ENCODE peak calls at places on chromosomes 4 and X, in four cellular contexts. Z, Y, L and X are unnamed samples.

GRCh38 chr4:7434766-7435150 is at the start of gene PSAPL1:
- DNase-seq in Z (no peak), Y (peak; percentile 44), L (no peak), X (peak; percentile 3)

GRCh38 chr4:89823416-89823815 is 13.5 kb downstream of the SNCA start:
- DNase-seq in Z (peak; percentile 70), Y (no peak), L (no peak), X (peak; percentile 11)

GRCh38 chr4:158209825-158210807 is at the start of gene TMEM144:
- DNase-seq in Z (peak; percentile 93), Y (peak; percentile 58), L (no peak), X (peak; percentile 85)

GRCh38 chr4:89293299-89293698 is 14.3 kb downstream of the GPRIN3 start:
- DNase-seq in Z (no peak), Y (no peak), L (no peak), X (no peak)

GRCh38 chr4:58475097-58475496 is 1364.9 kb upstream of the IGFBP7 start:
- DNase-seq in Z (no peak), Y (no peak), L (no peak), X (no peak)

GRCh38 chrX:71217298-71217697 is 5.7 kb upstream of the GJB1 start:
- DNase-seq in Z (no peak), Y (no peak), L (no peak), X (no peak)

GRCh38 chr4:70183168-70183939 is 12.2 kb upstream of the ODAM start:
- DNase-seq in Z (peak; percentile 53), Y (peak; percentile 23), L (no peak), X (peak; percentile 48)

GRCh38 chrX:30618160-30618765 is 35.0 kb upstream of the GK start:
- DNase-seq in Z (no peak), Y (no peak), L (no peak), X (no peak)

GRCh38 chr4:112073201-112073600 is 72.1 kb upstream of the FAM241A start:
- DNase-seq in Z (no peak), Y (no peak), L (no peak), X (no peak)

GRCh38 chr4:79227896-79228295 is 98.0 kb downstream of the NAA11 start:
- DNase-seq in Z (no peak), Y (no peak), L (no peak), X (no peak)

GRCh38 chr4:27084685-27085356 is 224.2 kb downstream of the STIM2 start:
- DNase-seq in Z (peak; percentile 39), Y (peak; percentile 70), L (no peak), X (peak; percentile 2)

GRCh38 chrX:97898798-97899197 is 1015.1 kb downstream of the RPA4 start:
- DNase-seq in Z (peak; percentile 31), Y (no peak), L (no peak), X (peak; percentile 57)

GRCh38 chrX:139750390-139750789 is 42.4 kb upstream of the MCF2 start:
- DNase-seq in Z (no peak), Y (no peak), L (no peak), X (peak; percentile 2)

GRCh38 chrX:130402211-130402684 is 461 bp downstream of the RBMX2 start:
- DNase-seq in Z (peak; percentile 6), Y (no peak), L (no peak), X (no peak)

GRCh38 chr4:70761276-70761816 is 39.6 kb downstream of the RUFY3 start:
- DNase-seq in Z (no peak), Y (no peak), L (no peak), X (no peak)

GRCh38 chr4:95693594-95693993 is 144.8 kb upstream of the UNC5C start:
- DNase-seq in Z (peak; percentile 36), Y (no peak), L (no peak), X (peak; percentile 0)

GRCh38 chr4:47641755-47642154 is 156.7 kb downstream of the ATP10D start:
- DNase-seq in Z (no peak), Y (no peak), L (no peak), X (peak; percentile 37)

GRCh38 chrX:23643020-23643419 is 24.3 kb upstream of the PRDX4 start:
- DNase-seq in Z (no peak), Y (no peak), L (no peak), X (no peak)

DNA sequence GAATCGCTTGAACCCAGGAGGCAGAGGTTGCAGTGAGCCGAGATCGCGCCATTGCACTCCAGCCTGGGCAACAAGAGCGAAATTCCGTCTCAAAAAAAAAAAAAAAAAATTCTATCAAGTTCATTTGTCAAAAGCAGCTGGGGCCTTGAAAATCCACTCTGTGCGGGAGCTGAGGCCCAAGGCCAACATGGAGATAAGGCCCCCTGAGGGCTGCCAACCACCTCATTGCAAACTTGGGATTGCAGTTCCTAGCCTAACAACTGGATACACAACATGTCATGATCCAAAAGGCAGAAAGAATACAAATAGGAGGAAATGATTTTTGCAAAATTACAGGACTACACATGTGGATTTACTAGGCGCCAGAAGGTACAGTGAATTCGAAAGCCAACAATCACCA is 22.5 kb upstream of the PRDX4 start:
- DNase-seq in Z (no peak), Y (no peak), L (no peak), X (no peak)
- TF ChIP-seq FOS in Z (no peak), Y (no peak), L (no peak), X (no peak)

GRCh38 chrX:66007851-66008250 is 32.0 kb downstream of the VSIG4 start:
- DNase-seq in Z (no peak), Y (no peak), L (no peak), X (no peak)

GRCh38 chrX:66005832-66006449 is 33.9 kb downstream of the VSIG4 start:
- DNase-seq in Z (no peak), Y (no peak), L (no peak), X (no peak)

GRCh38 chrX:66004928-66005831 is 34.7 kb downstream of the VSIG4 start:
- DNase-seq in Z (no peak), Y (no peak), L (no peak), X (no peak)

GRCh38 chrX:66009231-66009845 is 30.5 kb downstream of the VSIG4 start:
- DNase-seq in Z (no peak), Y (no peak), L (no peak), X (no peak)

GRCh38 chrX:66008403-66008970 is 31.4 kb downstream of the VSIG4 start:
- DNase-seq in Z (no peak), Y (no peak), L (no peak), X (no peak)
- TF ChIP-seq FOS in Z (no peak), Y (no peak), L (no peak), X (no peak)

GRCh38 chrX:108198420-108198819 is 106.8 kb downstream of the ATG4A start:
- DNase-seq in Z (no peak), Y (no peak), L (no peak), X (no peak)

GRCh38 chrX:108199041-108199440 is 107.5 kb downstream of the ATG4A start:
- DNase-seq in Z (no peak), Y (no peak), L (no peak), X (no peak)

GRCh38 chrX:108203540-108203939 is 112.0 kb downstream of the ATG4A start:
- DNase-seq in Z (no peak), Y (no peak), L (no peak), X (no peak)

GRCh38 chrX:108199691-108200090 is 108.1 kb downstream of the ATG4A start:
- DNase-seq in Z (peak; percentile 44), Y (peak; percentile 16), L (no peak), X (peak; percentile 22)
- TF ChIP-seq FOS in Z (no peak), Y (no peak), L (no peak), X (no peak)

GRCh38 chr4:56082809-56083208 is 134.1 kb downstream of the CEP135 start:
- DNase-seq in Z (no peak), Y (no peak), L (no peak), X (no peak)

GRCh38 chr4:56077676-56078075 is 128.9 kb downstream of the CEP135 start:
- DNase-seq in Z (no peak), Y (no peak), L (no peak), X (no peak)

GRCh38 chr4:56080384-56080783 is 131.6 kb downstream of the CEP135 start:
- DNase-seq in Z (no peak), Y (no peak), L (no peak), X (no peak)

GRCh38 chr4:56084849-56085248 is 136.1 kb downstream of the CEP135 start:
- DNase-seq in Z (no peak), Y (no peak), L (no peak), X (no peak)

DNA sequence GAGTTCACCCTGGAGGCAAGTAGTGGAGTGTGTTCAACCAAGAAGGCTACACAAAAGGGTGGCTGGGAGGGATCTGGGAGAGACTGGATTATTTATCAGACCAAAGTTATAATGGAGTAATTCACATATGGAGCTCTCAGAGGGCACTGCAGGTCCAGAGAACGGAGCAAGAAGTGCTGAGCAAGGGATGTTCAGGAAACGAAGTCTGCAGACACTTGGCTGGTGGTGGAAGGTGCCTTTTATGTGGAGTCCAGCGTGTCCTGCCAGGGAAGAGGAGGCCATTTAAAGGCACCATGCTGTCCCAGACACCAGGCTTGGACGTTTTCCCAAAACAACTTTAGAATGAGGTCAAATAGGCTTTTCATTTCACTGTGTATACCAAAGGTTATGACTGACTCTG is 130.1 kb downstream of the CEP135 start:
- DNase-seq in Z (no peak), Y (no peak), L (no peak), X (no peak)
- TF ChIP-seq FOS in Z (no peak), Y (no peak), L (no peak), X (no peak)

DNA sequence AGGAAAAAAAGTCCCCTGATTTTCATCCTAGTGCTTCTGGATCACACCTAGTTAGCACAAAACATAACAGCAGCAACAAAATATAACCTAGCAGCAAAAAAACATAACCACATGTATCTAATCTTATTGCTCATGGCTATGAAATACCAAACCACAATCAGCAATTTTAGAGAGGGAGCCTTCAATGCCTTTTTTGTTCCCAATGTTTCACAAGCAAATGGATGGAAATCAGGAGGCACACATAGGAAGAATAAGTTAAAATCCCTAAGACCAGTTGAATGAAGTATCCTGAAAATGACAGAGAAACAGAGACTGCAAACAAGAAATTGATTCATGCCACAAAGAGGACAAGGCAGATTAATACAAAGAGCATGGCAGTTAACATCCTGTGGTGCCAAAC is 361.6 kb downstream of the GPM6A start:
- DNase-seq in Z (no peak), Y (no peak), L (no peak), X (no peak)
- TF ChIP-seq FOS in Z (no peak), Y (no peak), L (no peak), X (no peak)

GRCh38 chr4:119104644-119105273 is 30.9 kb upstream of the MYOZ2 start:
- DNase-seq in Z (no peak), Y (no peak), L (no peak), X (no peak)

GRCh38 chr4:119105605-119106004 is 30.0 kb upstream of the MYOZ2 start:
- DNase-seq in Z (peak; percentile 32), Y (no peak), L (no peak), X (no peak)

GRCh38 chr4:119106036-119107000 is 29.3 kb upstream of the MYOZ2 start:
- DNase-seq in Z (peak; percentile 42), Y (no peak), L (no peak), X (no peak)

GRCh38 chr4:119100640-119101039 is 35.0 kb upstream of the MYOZ2 start:
- DNase-seq in Z (no peak), Y (no peak), L (no peak), X (no peak)

DNA sequence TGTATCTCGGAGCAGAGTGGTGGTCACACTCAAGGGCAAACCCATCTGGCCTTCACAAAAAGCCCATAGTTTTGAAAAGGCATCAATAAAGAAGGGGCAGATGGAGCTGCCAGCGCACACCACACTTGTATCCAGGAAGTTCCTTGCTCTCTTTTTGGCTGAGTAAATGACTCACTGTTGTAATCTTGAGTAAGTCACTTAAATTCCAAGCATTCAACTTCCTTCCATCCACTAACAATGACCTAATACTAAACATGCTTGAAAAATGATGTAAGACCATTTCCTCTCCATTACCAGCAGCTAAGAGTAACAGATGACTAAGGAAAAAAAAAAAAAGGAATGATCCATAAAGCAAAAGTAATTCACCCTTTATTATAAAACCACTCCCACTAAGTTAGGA is 32.4 kb upstream of the MYOZ2 start:
- DNase-seq in Z (peak; percentile 93), Y (no peak), L (no peak), X (peak; percentile 99)
- TF ChIP-seq FOS in Z (peak; percentile 98), Y (no peak), L (no peak), X (peak; percentile 93)